ENCODE peak calls at places on chromosomes 11 and 22, in ten cellular contexts. H is Panc1; L is pancreas; T is WTC11; V is RWPE2; B is body of pancreas; E is HCT116; W is CD8-positive, alpha-beta T cell; G is natural killer cell; F is PC-3. D is an unnamed sample.

GRCh38 chr22:38228873-38229740 is 27.3 kb downstream of the MAFF start:
- ATAC-seq in H (peak; percentile 75), L (peak; percentile 83), T (no peak), V (peak; percentile 88), B (peak; percentile 38), E (peak; percentile 81), W (no peak), G (no peak), F (peak; percentile 89), D (peak; percentile 78)

GRCh38 chr11:34986883-34987525 is 70.6 kb downstream of the PDHX start:
- ATAC-seq in H (peak; percentile 67), L (peak; percentile 90), T (no peak), V (no peak), B (peak; percentile 62), E (peak; percentile 44), W (no peak), G (no peak), F (peak; percentile 56), D (no peak)

GRCh38 chr11:73201249-73201648 is 16.8 kb upstream of the P2RY2 start:
- ATAC-seq in H (no peak), L (no peak), T (peak; percentile 23), V (no peak), B (no peak), E (no peak), W (no peak), G (no peak), F (no peak), D (peak; percentile 70)

GRCh38 chr11:110866081-110866480 is 153.8 kb upstream of the ARHGAP20 start:
- ATAC-seq in H (no peak), L (no peak), T (no peak), V (no peak), B (no peak), E (no peak), W (no peak), G (no peak), F (no peak), D (no peak)

GRCh38 chr11:96307748-96308133 is 35.3 kb downstream of the MAML2 start:
- ATAC-seq in H (peak; percentile 79), L (peak; percentile 24), T (peak; percentile 27), V (peak; percentile 73), B (no peak), E (peak; percentile 77), W (no peak), G (no peak), F (peak; percentile 61), D (no peak)

GRCh38 chr22:38924197-38924952 is 33.0 kb upstream of the APOBEC3A start:
- ATAC-seq in H (peak; percentile 71), L (peak; percentile 76), T (no peak), V (peak; percentile 78), B (peak; percentile 79), E (peak; percentile 54), W (no peak), G (no peak), F (peak; percentile 66), D (peak; percentile 67)

GRCh38 chr11:128361451-128362020 is 225.8 kb downstream of the ETS1 start:
- ATAC-seq in H (no peak), L (peak; percentile 84), T (no peak), V (no peak), B (peak; percentile 62), E (no peak), W (peak; percentile 34), G (peak; percentile 22), F (peak; percentile 81), D (no peak)

GRCh38 chr11:119481667-119482400 is 58.9 kb upstream of the THY1 start:
- ATAC-seq in H (peak; percentile 53), L (peak; percentile 52), T (peak; percentile 31), V (peak; percentile 3), B (peak; percentile 44), E (peak; percentile 32), W (no peak), G (peak; percentile 24), F (peak; percentile 3), D (peak; percentile 5)

GRCh38 chr11:106421673-106422292 is 344.3 kb downstream of the AASDHPPT start:
- ATAC-seq in H (no peak), L (no peak), T (peak; percentile 89), V (peak; percentile 41), B (no peak), E (no peak), W (no peak), G (no peak), F (peak; percentile 37), D (no peak)

GRCh38 chr11:19389787-19390303 is 149.1 kb upstream of the E2F8 start:
- ATAC-seq in H (no peak), L (no peak), T (no peak), V (no peak), B (peak; percentile 71), E (no peak), W (no peak), G (no peak), F (no peak), D (peak; percentile 83)

GRCh38 chr11:44402466-44403075 is 92.6 kb upstream of the ALX4 start:
- ATAC-seq in H (no peak), L (no peak), T (no peak), V (no peak), B (no peak), E (no peak), W (no peak), G (no peak), F (no peak), D (no peak)

GRCh38 chr11:44400431-44400830 is 90.5 kb upstream of the ALX4 start:
- ATAC-seq in H (no peak), L (no peak), T (no peak), V (no peak), B (no peak), E (peak; percentile 77), W (no peak), G (no peak), F (no peak), D (no peak)

GRCh38 chr11:44398266-44399045 is 88.5 kb upstream of the ALX4 start:
- ATAC-seq in H (no peak), L (no peak), T (no peak), V (peak; percentile 38), B (no peak), E (no peak), W (no peak), G (no peak), F (no peak), D (no peak)

GRCh38 chr11:44399968-44400367 is 90.0 kb upstream of the ALX4 start:
- ATAC-seq in H (no peak), L (no peak), T (no peak), V (no peak), B (no peak), E (no peak), W (no peak), G (no peak), F (no peak), D (no peak)

DNA sequence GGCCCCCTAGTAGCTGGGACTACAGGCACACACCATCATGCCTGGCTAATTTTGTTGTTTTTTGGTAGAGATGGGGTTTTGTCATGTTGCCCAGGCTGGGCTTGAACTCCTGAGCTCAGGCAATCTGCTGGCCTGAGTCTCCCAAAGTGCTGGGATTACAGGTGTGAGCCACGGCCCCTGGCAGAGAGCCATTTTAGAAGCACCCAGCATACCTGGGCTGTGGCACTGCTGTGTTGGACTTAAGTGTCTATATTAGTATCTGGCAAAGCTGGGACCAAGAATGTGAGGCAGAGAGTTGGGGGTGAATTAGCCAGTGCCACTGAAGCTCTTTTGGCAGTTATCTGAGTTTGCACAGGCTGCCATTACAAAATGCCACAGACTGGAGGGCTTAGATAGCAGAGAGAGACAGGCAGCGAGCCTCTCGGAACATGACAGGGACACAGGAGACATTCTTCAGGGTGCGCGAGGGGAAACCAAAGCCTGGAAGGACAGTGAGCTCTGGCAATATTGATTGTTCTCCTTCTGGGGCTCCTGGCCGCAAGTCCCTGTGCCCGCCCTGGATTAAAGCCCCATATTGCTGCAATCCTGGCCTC is 87.7 kb upstream of the ALX4 start:
- ATAC-seq in H (no peak), L (no peak), T (no peak), V (no peak), B (no peak), E (no peak), W (no peak), G (no peak), F (no peak), D (no peak)
- TF ChIP-seq CTCF in H (no peak), L (no peak), T (no peak), V (no peak), B (no peak), E (no peak), W (no peak), G (no peak), F (no peak), D (no peak)

GRCh38 chr11:32870676-32871075 is 21.9 kb upstream of the QSER1 start:
- ATAC-seq in H (peak; percentile 88), L (no peak), T (peak; percentile 97), V (peak; percentile 58), B (no peak), E (peak; percentile 91), W (no peak), G (peak; percentile 66), F (peak; percentile 42), D (no peak)
- TF ChIP-seq CTCF in H (peak; percentile 71), L (no peak), T (peak; percentile 27), V (peak; percentile 42), B (peak; percentile 22), E (peak; percentile 53), W (peak; percentile 23), G (peak; percentile 36), F (peak; percentile 53), D (peak; percentile 43)

GRCh38 chr22:20154602-20155183 is 3.8 kb upstream of the CCDC188 start:
- ATAC-seq in H (no peak), L (no peak), T (peak; percentile 10), V (no peak), B (no peak), E (peak; percentile 74), W (no peak), G (no peak), F (no peak), D (no peak)

GRCh38 chr22:20155330-20156041 is 4.6 kb upstream of the CCDC188 start:
- ATAC-seq in H (no peak), L (no peak), T (no peak), V (no peak), B (peak; percentile 17), E (no peak), W (no peak), G (no peak), F (no peak), D (peak; percentile 52)

GRCh38 chr22:20152464-20152890 is 1.6 kb upstream of the CCDC188 start:
- ATAC-seq in H (no peak), L (no peak), T (no peak), V (no peak), B (no peak), E (no peak), W (no peak), G (no peak), F (no peak), D (no peak)

GRCh38 chr22:20156042-20156389 is 5.2 kb upstream of the CCDC188 start:
- ATAC-seq in H (no peak), L (no peak), T (no peak), V (no peak), B (no peak), E (no peak), W (no peak), G (no peak), F (no peak), D (no peak)

GRCh38 chr22:20153945-20154344 is 3.1 kb upstream of the CCDC188 start:
- ATAC-seq in H (no peak), L (no peak), T (peak; percentile 9), V (no peak), B (no peak), E (no peak), W (no peak), G (no peak), F (no peak), D (no peak)
- TF ChIP-seq CTCF in H (no peak), L (no peak), T (no peak), V (no peak), B (no peak), E (no peak), W (no peak), G (no peak), F (peak; percentile 13), D (no peak)

GRCh38 chr11:134393638-134394037 is 18.4 kb downstream of the B3GAT1 start:
- ATAC-seq in H (peak; percentile 90), L (peak; percentile 79), T (peak; percentile 75), V (peak; percentile 51), B (no peak), E (peak; percentile 94), W (no peak), G (peak; percentile 73), F (peak; percentile 86), D (no peak)
- TF ChIP-seq CTCF in H (no peak), L (no peak), T (no peak), V (peak; percentile 9), B (peak; percentile 30), E (peak; percentile 38), W (no peak), G (no peak), F (peak; percentile 34), D (peak; percentile 41)